ENCODE peak calls at places on chromosomes 4 and X, in six cellular contexts. K, I, L, V, N and X are unnamed samples.
A peak's percentile ranks its signal among the peaks of the same experiment; 100 is the strongest.

GRCh38 chrX:48573690-48574269 is 504 bp upstream of the RBM3 start:
- DNase-seq in K (peak; percentile 87), I (no peak), L (peak; percentile 52), V (no peak), N (no peak), X (no peak)

GRCh38 chr4:22356996-22357596 is 158.8 kb downstream of the ADGRA3 start:
- DNase-seq in K (no peak), I (peak; percentile 3), L (peak; percentile 66), V (no peak), N (no peak), X (no peak)

GRCh38 chr4:5039800-5040199 is 11.5 kb upstream of the STK32B start:
- DNase-seq in K (peak; percentile 61), I (no peak), L (no peak), V (no peak), N (no peak), X (no peak)

GRCh38 chr4:40046311-40046980 is 10.2 kb upstream of the N4BP2 start:
- DNase-seq in K (no peak), I (no peak), L (peak; percentile 93), V (no peak), N (no peak), X (no peak)

GRCh38 chr4:108118505-108118904 is 50.2 kb downstream of the LEF1 start:
- DNase-seq in K (no peak), I (no peak), L (peak; percentile 13), V (no peak), N (no peak), X (no peak)

GRCh38 chrX:8869812-8870211 is 68.6 kb upstream of the FAM9A start:
- DNase-seq in K (no peak), I (no peak), L (no peak), V (no peak), N (no peak), X (no peak)

GRCh38 chrX:112896051-112896450 is 55.4 kb upstream of the AMOT start:
- DNase-seq in K (no peak), I (no peak), L (no peak), V (no peak), N (no peak), X (no peak)

GRCh38 chrX:485368-485767 is 98.7 kb upstream of the PPP2R3B start:
- DNase-seq in K (no peak), I (no peak), L (no peak), V (peak; percentile 7), N (no peak), X (no peak)

GRCh38 chr4:6877070-6877469 is 32.6 kb upstream of the TBC1D14 start:
- DNase-seq in K (no peak), I (no peak), L (no peak), V (no peak), N (no peak), X (no peak)

GRCh38 chrX:24371391-24371972 is 11.0 kb downstream of the SUPT20HL1 start:
- DNase-seq in K (no peak), I (no peak), L (peak; percentile 67), V (no peak), N (peak; percentile 38), X (peak; percentile 49)

GRCh38 chr4:86586160-86586572 is 7.9 kb upstream of the PTPN13 start:
- DNase-seq in K (no peak), I (no peak), L (no peak), V (no peak), N (no peak), X (no peak)

GRCh38 chr4:121154103-121154515 is 10.0 kb downstream of the TNIP3 start:
- DNase-seq in K (no peak), I (no peak), L (no peak), V (no peak), N (no peak), X (no peak)

GRCh38 chrX:107715331-107716044 is 60.1 kb downstream of the TSC22D3 start:
- DNase-seq in K (peak; percentile 81), I (no peak), L (peak; percentile 37), V (no peak), N (no peak), X (peak; percentile 53)

GRCh38 chrX:107716045-107716684 is 59.4 kb downstream of the TSC22D3 start:
- DNase-seq in K (peak; percentile 85), I (no peak), L (peak; percentile 34), V (peak; percentile 67), N (no peak), X (peak; percentile 56)

GRCh38 chrX:107714196-107714811 is 61.3 kb downstream of the TSC22D3 start:
- DNase-seq in K (peak; percentile 86), I (no peak), L (peak; percentile 57), V (no peak), N (no peak), X (no peak)

GRCh38 chrX:107718156-107718621 is 57.4 kb downstream of the TSC22D3 start:
- DNase-seq in K (peak; percentile 95), I (no peak), L (peak; percentile 92), V (no peak), N (no peak), X (no peak)

DNA sequence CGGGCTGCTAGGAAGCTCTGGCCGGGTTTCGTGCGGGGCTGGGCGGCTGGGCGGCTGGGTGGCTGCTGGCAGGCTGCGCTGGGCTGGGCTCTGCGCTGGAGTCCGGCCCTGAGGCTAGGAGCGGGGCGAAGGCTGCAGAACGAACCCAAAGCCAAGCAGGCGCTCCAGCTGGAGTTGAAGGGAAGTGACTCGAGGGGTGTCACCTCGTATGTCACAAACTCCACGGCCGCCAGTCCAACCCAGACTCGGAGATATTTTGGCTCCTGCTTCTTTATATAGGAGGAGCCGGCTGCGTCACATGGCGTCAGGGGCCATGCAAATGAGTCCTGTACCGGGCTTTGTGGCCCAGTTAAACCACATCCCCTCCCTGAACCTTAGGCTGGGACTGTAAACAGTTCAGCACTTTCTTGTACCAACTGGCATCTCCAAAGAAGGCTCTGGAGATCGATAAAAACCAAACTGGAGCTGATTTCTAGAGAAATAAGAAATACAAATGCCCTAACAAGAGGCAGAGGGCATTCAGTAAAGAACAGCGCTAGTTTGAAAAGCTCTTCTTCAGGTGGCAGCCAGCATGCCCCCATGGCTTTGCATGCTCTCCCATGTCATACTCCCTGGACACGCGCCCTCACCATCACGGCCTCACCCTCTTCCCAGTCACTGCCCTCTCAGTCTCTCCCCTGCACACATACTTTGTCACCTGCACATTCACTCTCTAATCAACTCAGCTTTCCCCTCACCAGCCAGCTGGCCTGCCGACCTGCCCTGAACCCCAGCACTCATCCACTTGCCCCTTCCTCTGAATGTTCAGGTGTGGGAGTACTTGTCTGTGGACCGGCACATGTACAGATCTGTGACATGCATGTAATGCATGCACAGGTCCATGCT is 58.5 kb downstream of the TSC22D3 start:
- DNase-seq in K (peak; percentile 98), I (no peak), L (peak; percentile 93), V (peak; percentile 90), N (peak; percentile 83), X (peak; percentile 87)
- H3K4me3 ChIP-seq in K (peak overlapping the region; percentile 78), I (peak overlapping the region; percentile 78), L (peak overlapping the region; percentile 79), V (peak overlapping the region; percentile 72), N (peak overlapping the region; percentile 76), X (peak overlapping the region; percentile 89)

DNA sequence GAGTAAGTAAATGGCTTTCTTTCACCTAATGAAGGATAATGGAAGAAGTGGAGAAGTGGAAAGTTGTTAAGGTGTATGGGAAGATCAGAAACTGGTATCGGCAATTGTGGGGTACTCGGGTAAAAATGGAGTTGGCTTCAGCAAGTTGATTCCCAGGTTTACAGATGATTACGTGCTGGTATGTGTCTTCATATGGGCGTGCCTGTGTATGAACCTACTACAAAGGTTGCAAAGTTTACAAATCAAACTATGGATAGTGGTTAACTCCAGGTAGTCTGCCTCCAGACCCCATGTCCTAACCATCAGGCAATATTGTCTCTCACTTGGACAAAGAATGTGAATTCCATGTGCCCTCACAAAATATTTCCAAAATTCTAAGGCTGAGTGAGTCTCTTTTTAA is 778 bp downstream of the TLR3 start:
- DNase-seq in K (no peak), I (no peak), L (no peak), V (no peak), N (no peak), X (no peak)
- H3K4me3 ChIP-seq in K (no peak overlapping the region), I (peak overlapping the region; percentile 56), L (peak overlapping the region; percentile 65), V (peak overlapping the region; percentile 69), N (peak overlapping the region; percentile 67), X (peak overlapping the region; percentile 57)

GRCh38 chrX:17377795-17378194 is 2.8 kb downstream of the NHS start:
- DNase-seq in K (no peak), I (no peak), L (peak; percentile 5), V (no peak), N (no peak), X (no peak)
- H3K4me3 ChIP-seq in K (no peak overlapping the region), I (peak overlapping the region; percentile 77), L (no peak overlapping the region), V (peak overlapping the region; percentile 52), N (peak overlapping the region; percentile 64), X (peak overlapping the region; percentile 62)

GRCh38 chr4:141131738-141132688 is 1.3 kb downstream of the RNF150 start:
- DNase-seq in K (peak; percentile 84), I (no peak), L (peak; percentile 19), V (peak; percentile 66), N (no peak), X (no peak)
- H3K4me3 ChIP-seq in K (peak overlapping the region; percentile 51), I (peak overlapping the region; percentile 68), L (peak overlapping the region; percentile 64), V (peak overlapping the region; percentile 67), N (peak overlapping the region; percentile 85), X (peak overlapping the region; percentile 41)